ENCODE peak calls at places on chromosomes 2 and 18, in four cellular contexts. T is GM12891, D is K562, Q is GM12878. R is an unnamed sample.

GRCh38 chr2:60742419-60742818 is 13.6 kb upstream of the PAPOLG start:
- DNase-seq in Q (no peak), T (no peak), D (no peak), R (no peak)

GRCh38 chr2:19357383-19358241 is 811 bp downstream of the OSR1 start:
- DNase-seq in D (no peak), Q (no peak), T (no peak), R (no peak)

GRCh38 chr2:101406867-101407266 is 19.6 kb upstream of the CREG2 start:
- DNase-seq in T (no peak), Q (no peak), D (no peak), R (peak; percentile 56)

GRCh38 chr2:198905881-198906612 is 551.7 kb downstream of the SATB2 start:
- DNase-seq in Q (peak; percentile 45), T (no peak), D (no peak), R (no peak)

GRCh38 chr2:102971661-102972060 is 209.8 kb downstream of the TMEM182 start:
- DNase-seq in D (no peak), T (no peak), Q (no peak), R (no peak)

GRCh38 chr18:13570856-13571495 is 155.4 kb downstream of the FAM210A start:
- DNase-seq in D (no peak), Q (no peak), T (no peak), R (no peak)

GRCh38 chr2:134218414-134218813 is 35.5 kb upstream of the MGAT5 start:
- DNase-seq in Q (no peak), D (no peak), T (no peak), R (peak; percentile 76)

GRCh38 chr2:65417509-65418085 is 14.8 kb downstream of the SPRED2 start:
- DNase-seq in Q (no peak), T (no peak), D (no peak), R (no peak)

GRCh38 chr2:178069551-178069950 is 3.0 kb downstream of the PDE11A start:
- DNase-seq in Q (no peak), D (no peak), T (no peak), R (no peak)

GRCh38 chr2:232137748-232138147 is 176.2 kb downstream of the DIS3L2 start:
- DNase-seq in D (no peak), T (no peak), Q (no peak), R (no peak)

GRCh38 chr2:224220581-224221255 is 181.2 kb downstream of the FAM124B start:
- DNase-seq in D (no peak), Q (no peak), T (no peak), R (no peak)

GRCh38 chr18:75970212-75970611 is 524.8 kb downstream of the ZNF516 start:
- DNase-seq in T (no peak), Q (no peak), D (no peak), R (no peak)

GRCh38 chr2:146665801-146666200 is 1179.0 kb upstream of the ACVR2A start:
- DNase-seq in T (no peak), Q (no peak), D (no peak), R (no peak)

GRCh38 chr2:146666336-146666735 is 1178.5 kb upstream of the ACVR2A start:
- DNase-seq in T (no peak), Q (no peak), D (no peak), R (no peak)

DNA sequence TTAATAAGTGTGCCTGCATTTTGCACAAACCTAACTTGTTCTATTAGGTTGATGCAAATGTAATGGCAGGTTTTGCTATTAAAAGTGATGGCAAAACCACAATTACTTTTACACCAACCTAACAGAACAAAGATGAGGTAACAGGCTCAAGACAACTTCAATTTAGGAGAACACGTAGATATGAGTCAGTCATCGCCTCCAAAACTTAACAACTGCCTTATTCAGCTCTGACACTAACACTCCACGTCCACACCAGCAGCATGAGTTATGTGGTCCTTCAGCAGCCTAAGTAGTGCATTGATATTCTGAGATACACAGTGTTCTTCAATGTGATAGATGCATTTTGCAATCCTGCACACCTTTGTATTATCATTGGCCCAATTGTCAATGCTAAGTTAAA is 1175.1 kb upstream of the ACVR2A start:
- DNase-seq in T (no peak), Q (no peak), D (no peak), R (no peak)
- TF ChIP-seq SPI1 in T (no peak), Q (no peak), D (no peak), R (no peak)

DNA sequence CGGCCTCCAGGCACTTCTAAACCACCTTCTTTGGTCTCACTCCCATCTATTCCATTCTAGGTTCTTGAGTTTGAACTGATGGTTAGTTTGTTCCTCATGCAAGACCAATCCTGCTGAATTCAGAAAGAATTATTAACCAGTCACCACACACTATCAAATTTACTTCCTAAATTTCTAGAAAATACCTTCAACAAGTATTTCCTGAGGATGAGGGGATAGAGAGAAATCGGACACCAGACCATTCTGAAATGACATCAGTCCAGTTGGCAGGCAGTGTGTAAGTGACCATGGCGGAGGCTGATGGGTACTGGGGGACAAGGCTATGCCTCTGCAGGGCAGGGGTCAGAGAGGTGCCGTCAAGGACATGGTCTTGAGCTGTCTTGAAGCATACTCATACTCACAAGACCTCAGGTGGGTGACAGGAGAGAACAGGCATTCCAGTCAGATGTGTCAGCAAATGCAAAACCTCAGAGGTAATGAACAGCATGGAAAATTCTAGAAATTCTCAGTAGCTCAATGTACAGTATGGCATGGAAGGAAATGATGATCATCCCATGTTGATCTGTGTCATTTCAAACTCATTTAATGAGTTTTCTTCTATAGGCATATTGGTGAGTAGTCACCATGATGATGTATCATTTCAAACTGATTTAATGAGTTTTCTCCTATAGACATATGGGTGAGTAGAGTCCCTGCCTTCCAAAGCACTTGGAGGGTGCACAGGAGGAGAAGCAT is 119.6 kb downstream of the DDX1 start:
- DNase-seq in Q (no peak), T (no peak), D (no peak), R (no peak)
- TF ChIP-seq SPI1 in Q (no peak), T (no peak), D (no peak), R (no peak)

GRCh38 chr2:112006076-112006410 is 49.0 kb upstream of the TMEM87B start:
- DNase-seq in T (no peak), D (no peak), Q (peak; percentile 8), R (peak; percentile 85)

GRCh38 chr2:112008910-112009485 is 46.1 kb upstream of the TMEM87B start:
- DNase-seq in Q (no peak), T (no peak), D (no peak), R (no peak)

GRCh38 chr2:112005391-112006075 is 49.5 kb upstream of the TMEM87B start:
- DNase-seq in T (no peak), Q (no peak), D (no peak), R (peak; percentile 29)

GRCh38 chr2:112012556-112012955 is 42.5 kb upstream of the TMEM87B start:
- DNase-seq in Q (no peak), T (no peak), D (no peak), R (no peak)

DNA sequence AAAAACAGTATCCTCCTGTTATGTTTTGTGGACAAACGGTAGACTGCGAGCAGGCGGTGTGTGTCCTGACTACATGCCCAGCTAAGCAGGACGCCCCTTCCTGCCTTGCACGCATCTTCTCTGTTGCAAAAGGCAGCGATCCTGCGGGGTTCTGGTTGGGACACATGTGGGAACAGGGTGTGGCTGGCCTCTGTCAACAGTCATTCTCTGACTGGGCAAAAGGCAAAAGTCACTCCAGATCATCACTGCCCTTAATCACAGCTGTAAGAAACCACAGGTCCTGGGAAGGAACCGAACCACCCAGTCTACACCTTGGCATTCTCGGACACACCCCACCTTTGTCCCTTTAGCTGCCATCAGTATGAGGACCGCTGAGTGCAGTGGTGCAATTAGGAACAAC is 44.3 kb upstream of the TMEM87B start:
- DNase-seq in T (no peak), D (no peak), Q (no peak), R (peak; percentile 38)
- TF ChIP-seq SPI1 in T (no peak), D (no peak), Q (no peak), R (no peak)

GRCh38 chr18:49061906-49062831 is 111.4 kb upstream of the SMAD7 start:
- DNase-seq in D (peak; percentile 14), T (no peak), Q (no peak), R (no peak)
- TF ChIP-seq SPI1 in D (no peak), T (no peak), Q (no peak), R (no peak)

GRCh38 chr2:196330645-196331044 is 159.3 kb upstream of the STK17B start:
- DNase-seq in T (no peak), Q (no peak), D (no peak), R (no peak)
- TF ChIP-seq SPI1 in T (no peak), Q (no peak), D (no peak), R (no peak)

DNA sequence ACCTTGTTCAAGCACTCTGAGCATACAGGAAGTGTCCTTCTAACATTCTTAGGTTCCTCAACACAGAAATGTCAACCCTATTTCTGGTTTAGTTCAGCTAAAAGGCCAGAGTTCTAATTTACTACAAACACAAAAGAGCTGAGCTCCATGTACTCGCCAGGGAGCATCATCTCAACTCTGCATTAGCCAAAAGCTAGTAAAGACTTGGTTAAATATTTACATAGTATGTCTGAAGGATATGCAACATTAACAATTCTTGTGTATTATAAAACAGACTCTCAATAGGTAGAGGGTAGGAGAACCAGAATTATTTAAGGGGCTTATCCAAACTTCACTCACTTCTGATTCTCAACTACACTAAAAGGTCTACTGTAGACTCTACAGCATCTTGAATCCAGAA is 154.6 kb downstream of the THADA start:
- DNase-seq in Q (no peak), T (no peak), D (no peak), R (no peak)
- TF ChIP-seq SPI1 in Q (no peak), T (no peak), D (no peak), R (no peak)

GRCh38 chr2:29247336-29247914 is 132.2 kb downstream of the CLIP4 start:
- DNase-seq in D (no peak), Q (no peak), T (no peak), R (no peak)
- TF ChIP-seq SPI1 in D (no peak), Q (no peak), T (no peak), R (no peak)

DNA sequence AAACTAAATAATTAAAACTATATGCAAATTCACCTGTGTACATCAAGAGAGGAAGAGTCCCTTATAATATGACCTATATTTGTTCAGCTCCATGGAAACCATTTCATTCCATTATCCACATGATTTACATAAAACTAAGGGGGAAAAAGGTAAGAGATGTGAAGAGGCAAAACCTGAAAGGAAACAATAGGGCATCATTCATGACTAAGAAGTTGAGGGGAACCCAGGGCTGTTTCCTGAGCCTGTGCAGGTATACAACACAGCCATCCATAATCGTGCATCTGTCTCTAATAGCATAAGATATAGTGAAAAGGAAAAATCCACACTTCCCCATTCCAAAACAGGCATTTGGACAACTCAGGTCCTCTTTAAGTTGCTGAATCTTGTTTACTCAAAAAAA is 151.3 kb downstream of the NR4A2 start:
- DNase-seq in T (no peak), D (no peak), Q (no peak), R (no peak)
- TF ChIP-seq SPI1 in T (no peak), D (no peak), Q (no peak), R (no peak)

GRCh38 chr2:218569038-218569431 is 396 bp downstream of the CNOT9 start:
- DNase-seq in D (no peak), T (peak; percentile 11), Q (no peak), R (peak; percentile 32)

GRCh38 chr2:218567797-218568189 is 358 bp downstream of the USP37 start:
- DNase-seq in D (no peak), Q (no peak), T (peak; percentile 25), R (no peak)

GRCh38 chr2:218568190-218569037 is at the start of the genes CNOT9 and USP37:
- DNase-seq in T (peak; percentile 84), Q (peak; percentile 94), D (peak; percentile 88), R (peak; percentile 97)

GRCh38 chr2:218569661-218570500 is 1.2 kb downstream of the CNOT9 start:
- DNase-seq in Q (no peak), T (no peak), D (no peak), R (peak; percentile 5)

DNA sequence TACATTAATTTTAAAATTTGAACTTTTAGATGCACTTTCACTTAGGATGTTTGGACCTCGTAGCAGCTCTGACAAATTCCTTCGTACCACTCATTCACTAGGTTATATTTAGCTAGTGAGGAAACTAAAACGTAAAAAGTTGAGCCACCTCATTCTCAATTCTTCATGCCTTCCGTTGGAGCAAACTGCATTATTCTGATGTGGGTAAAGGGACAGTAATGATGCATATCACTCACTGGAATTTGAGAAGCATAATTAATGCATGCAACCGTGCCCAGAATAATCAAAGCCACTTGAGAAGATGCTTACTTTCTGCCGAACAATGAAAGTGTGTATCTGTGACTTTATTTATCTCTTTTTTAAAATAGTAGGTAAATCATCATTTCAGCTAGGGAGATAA is 2.2 kb downstream of the CNOT9 start:
- DNase-seq in T (no peak), D (no peak), Q (no peak), R (no peak)
- TF ChIP-seq SPI1 in T (no peak), D (no peak), Q (no peak), R (no peak)

R was measured in HL-60.